ENCODE peak calls at places on chromosomes 11 and 22, in eight cellular contexts. M, A, E, V, L, S, H and O are unnamed samples.

GRCh38 chr11:110432713-110433392 is 3.1 kb downstream of the FDX1 start:
- DNase-seq in L (no peak), S (no peak), E (no peak), V (no peak), M (no peak), A (no peak), H (peak), O (no peak)

GRCh38 chr22:43526951-43527350 is 115.1 kb downstream of the MPPED1 start:
- DNase-seq in M (no peak), V (no peak), H (no peak), A (no peak), S (no peak), L (no peak), E (no peak), O (no peak)

GRCh38 chr22:46573781-46574437 is 36.5 kb upstream of the CELSR1 start:
- DNase-seq in M (no peak), V (no peak), L (no peak), H (no peak), S (no peak), A (no peak), E (peak), O (peak)

GRCh38 chr11:9263840-9264380 is 1.2 kb downstream of the DENND5A start:
- DNase-seq in L (no peak), E (no peak), S (no peak), H (no peak), M (no peak), V (peak), A (no peak), O (no peak)

GRCh38 chr11:7537260-7537659 is 23.5 kb downstream of the PPFIBP2 start:
- DNase-seq in S (no peak), A (no peak), E (no peak), H (no peak), V (no peak), M (no peak), L (no peak), O (no peak)

GRCh38 chr11:2581151-2581930 is 118.5 kb downstream of the KCNQ1OT1 start:
- DNase-seq in M (no peak), E (peak), V (peak), S (no peak), A (no peak), L (peak), H (no peak), O (peak)

GRCh38 chr11:45643585-45643984 is 21.8 kb downstream of the CHST1 start:
- DNase-seq in A (no peak), L (no peak), V (peak), S (no peak), M (no peak), H (no peak), E (no peak), O (no peak)

GRCh38 chr11:44774736-44775135 is 48.0 kb downstream of the TSPAN18 start:
- DNase-seq in E (no peak), A (no peak), H (no peak), M (no peak), S (no peak), L (no peak), V (peak), O (no peak)

GRCh38 chr11:117884994-117885393 is 8.5 kb upstream of the FXYD6 start:
- DNase-seq in E (no peak), A (no peak), M (no peak), H (no peak), S (no peak), L (no peak), V (peak), O (no peak)

GRCh38 chr11:133946018-133946417 is 10.8 kb downstream of the IGSF9B start:
- DNase-seq in A (no peak), H (no peak), M (no peak), S (no peak), E (no peak), L (no peak), V (no peak), O (no peak)